ENCODE peak calls at places on chromosomes 13 and 19, in ten cellular contexts. One of them, this sample, is unnamed. For H3K9me3, the result is how much of the 10 kb centered on the place peaks cover.

GRCh38 chr19:38223617-38224013 is 407 bp downstream of the DPF1 start:
- DNase-seq in tibial nerve: no peak
- DNase-seq in testis: no peak
- DNase-seq in H9: no peak
- DNase-seq in cardiac muscle cell: no peak
- DNase-seq in tibial artery: no peak
- DNase-seq in neural progenitor cell: no peak
- DNase-seq in CD8-positive, alpha-beta T cell: no peak
- DNase-seq in Karpas-422: no peak
- DNase-seq in neuronal stem cell: no peak
- DNase-seq in this sample: no peak

GRCh38 chr19:35533822-35534521 is 716 bp downstream of the GAPDHS start:
- DNase-seq in cardiac muscle cell: peak
- DNase-seq in CD8-positive, alpha-beta T cell: peak
- DNase-seq in neural progenitor cell: peak
- DNase-seq in H9: peak
- DNase-seq in tibial nerve: no peak
- DNase-seq in testis: peak
- DNase-seq in tibial artery: no peak
- DNase-seq in neuronal stem cell: no peak
- DNase-seq in Karpas-422: no peak
- DNase-seq in this sample: no peak

GRCh38 chr19:39671739-39672363 is 16.1 kb downstream of the LGALS16 start:
- DNase-seq in testis: peak
- DNase-seq in H9: peak
- DNase-seq in neuronal stem cell: peak
- DNase-seq in cardiac muscle cell: peak
- DNase-seq in tibial artery: no peak
- DNase-seq in CD8-positive, alpha-beta T cell: peak
- DNase-seq in Karpas-422: peak
- DNase-seq in tibial nerve: no peak
- DNase-seq in neural progenitor cell: peak
- DNase-seq in this sample: peak

GRCh38 chr19:32041681-32042292 is 303.6 kb upstream of the ZNF507 start:
- DNase-seq in H9: peak
- DNase-seq in tibial nerve: no peak
- DNase-seq in testis: peak
- DNase-seq in CD8-positive, alpha-beta T cell: no peak
- DNase-seq in neural progenitor cell: peak
- DNase-seq in tibial artery: no peak
- DNase-seq in Karpas-422: peak
- DNase-seq in cardiac muscle cell: peak
- DNase-seq in neuronal stem cell: peak
- DNase-seq in this sample: no peak

GRCh38 chr13:27442071-27442647 is 8.2 kb downstream of the MTIF3 start:
- DNase-seq in testis: no peak
- DNase-seq in cardiac muscle cell: no peak
- DNase-seq in CD8-positive, alpha-beta T cell: peak
- DNase-seq in tibial nerve: no peak
- DNase-seq in neuronal stem cell: no peak
- DNase-seq in Karpas-422: no peak
- DNase-seq in tibial artery: no peak
- DNase-seq in neural progenitor cell: no peak
- DNase-seq in H9: no peak
- DNase-seq in this sample: no peak

GRCh38 chr19:4297901-4298771 is 4.1 kb downstream of the TMIGD2 start:
- DNase-seq in cardiac muscle cell: no peak
- DNase-seq in H9: peak
- DNase-seq in neural progenitor cell: peak
- DNase-seq in neuronal stem cell: no peak
- DNase-seq in testis: no peak
- DNase-seq in tibial artery: no peak
- DNase-seq in Karpas-422: no peak
- DNase-seq in tibial nerve: no peak
- DNase-seq in CD8-positive, alpha-beta T cell: peak
- DNase-seq in this sample: no peak

GRCh38 chr13:94860981-94861407 is 148.6 kb upstream of the SOX21 start:
- DNase-seq in tibial artery: no peak
- DNase-seq in neural progenitor cell: no peak
- DNase-seq in tibial nerve: no peak
- DNase-seq in cardiac muscle cell: peak
- DNase-seq in testis: no peak
- DNase-seq in H9: no peak
- DNase-seq in neuronal stem cell: no peak
- DNase-seq in CD8-positive, alpha-beta T cell: no peak
- DNase-seq in Karpas-422: no peak
- DNase-seq in this sample: no peak

GRCh38 chr19:37227996-37228395 is 10.0 kb downstream of the ZNF383 start:
- DNase-seq in Karpas-422: peak
- DNase-seq in testis: peak
- DNase-seq in neuronal stem cell: no peak
- DNase-seq in tibial nerve: no peak
- DNase-seq in cardiac muscle cell: no peak
- DNase-seq in tibial artery: no peak
- DNase-seq in neural progenitor cell: peak
- DNase-seq in H9: peak
- DNase-seq in CD8-positive, alpha-beta T cell: no peak
- DNase-seq in this sample: no peak

GRCh38 chr13:31437975-31438374 is 238.2 kb downstream of the B3GLCT start:
- DNase-seq in cardiac muscle cell: no peak
- DNase-seq in Karpas-422: no peak
- DNase-seq in neuronal stem cell: no peak
- DNase-seq in testis: no peak
- DNase-seq in tibial nerve: no peak
- DNase-seq in tibial artery: no peak
- DNase-seq in H9: no peak
- DNase-seq in neural progenitor cell: no peak
- DNase-seq in CD8-positive, alpha-beta T cell: no peak
- DNase-seq in this sample: no peak

GRCh38 chr19:46718157-46718933 is 1.4 kb upstream of the PRKD2 start:
- DNase-seq in neural progenitor cell: peak
- DNase-seq in tibial nerve: no peak
- DNase-seq in cardiac muscle cell: peak
- DNase-seq in Karpas-422: peak
- DNase-seq in testis: no peak
- DNase-seq in H9: peak
- DNase-seq in CD8-positive, alpha-beta T cell: peak
- DNase-seq in neuronal stem cell: no peak
- DNase-seq in tibial artery: no peak
- DNase-seq in this sample: peak

GRCh38 chr19:12353375-12353774 is 12.1 kb downstream of the ZNF442 start:
- DNase-seq in testis: no peak
- DNase-seq in Karpas-422: no peak
- DNase-seq in neuronal stem cell: no peak
- DNase-seq in CD8-positive, alpha-beta T cell: no peak
- DNase-seq in cardiac muscle cell: no peak
- DNase-seq in neural progenitor cell: no peak
- DNase-seq in tibial nerve: no peak
- DNase-seq in H9: no peak
- DNase-seq in tibial artery: no peak
- DNase-seq in this sample: no peak
- H3K9me3 ChIP-seq in testis: under half
- H3K9me3 ChIP-seq in Karpas-422: under half
- H3K9me3 ChIP-seq in neuronal stem cell: under half
- H3K9me3 ChIP-seq in CD8-positive, alpha-beta T cell: under half
- H3K9me3 ChIP-seq in cardiac muscle cell: under half
- H3K9me3 ChIP-seq in neural progenitor cell: under half
- H3K9me3 ChIP-seq in tibial nerve: under half
- H3K9me3 ChIP-seq in H9: half or more
- H3K9me3 ChIP-seq in tibial artery: half or more
- H3K9me3 ChIP-seq in this sample: under half

GRCh38 chr13:100534147-100534818 is 54.3 kb downstream of the GGACT start:
- DNase-seq in cardiac muscle cell: no peak
- DNase-seq in tibial artery: no peak
- DNase-seq in H9: no peak
- DNase-seq in testis: no peak
- DNase-seq in neuronal stem cell: no peak
- DNase-seq in Karpas-422: no peak
- DNase-seq in tibial nerve: no peak
- DNase-seq in neural progenitor cell: no peak
- DNase-seq in CD8-positive, alpha-beta T cell: no peak
- DNase-seq in this sample: no peak
- H3K9me3 ChIP-seq in cardiac muscle cell: under half
- H3K9me3 ChIP-seq in tibial artery: under half
- H3K9me3 ChIP-seq in H9: under half
- H3K9me3 ChIP-seq in testis: under half
- H3K9me3 ChIP-seq in neuronal stem cell: under half
- H3K9me3 ChIP-seq in Karpas-422: under half
- H3K9me3 ChIP-seq in tibial nerve: under half
- H3K9me3 ChIP-seq in neural progenitor cell: under half
- H3K9me3 ChIP-seq in CD8-positive, alpha-beta T cell: under half
- H3K9me3 ChIP-seq in this sample: under half

DNA sequence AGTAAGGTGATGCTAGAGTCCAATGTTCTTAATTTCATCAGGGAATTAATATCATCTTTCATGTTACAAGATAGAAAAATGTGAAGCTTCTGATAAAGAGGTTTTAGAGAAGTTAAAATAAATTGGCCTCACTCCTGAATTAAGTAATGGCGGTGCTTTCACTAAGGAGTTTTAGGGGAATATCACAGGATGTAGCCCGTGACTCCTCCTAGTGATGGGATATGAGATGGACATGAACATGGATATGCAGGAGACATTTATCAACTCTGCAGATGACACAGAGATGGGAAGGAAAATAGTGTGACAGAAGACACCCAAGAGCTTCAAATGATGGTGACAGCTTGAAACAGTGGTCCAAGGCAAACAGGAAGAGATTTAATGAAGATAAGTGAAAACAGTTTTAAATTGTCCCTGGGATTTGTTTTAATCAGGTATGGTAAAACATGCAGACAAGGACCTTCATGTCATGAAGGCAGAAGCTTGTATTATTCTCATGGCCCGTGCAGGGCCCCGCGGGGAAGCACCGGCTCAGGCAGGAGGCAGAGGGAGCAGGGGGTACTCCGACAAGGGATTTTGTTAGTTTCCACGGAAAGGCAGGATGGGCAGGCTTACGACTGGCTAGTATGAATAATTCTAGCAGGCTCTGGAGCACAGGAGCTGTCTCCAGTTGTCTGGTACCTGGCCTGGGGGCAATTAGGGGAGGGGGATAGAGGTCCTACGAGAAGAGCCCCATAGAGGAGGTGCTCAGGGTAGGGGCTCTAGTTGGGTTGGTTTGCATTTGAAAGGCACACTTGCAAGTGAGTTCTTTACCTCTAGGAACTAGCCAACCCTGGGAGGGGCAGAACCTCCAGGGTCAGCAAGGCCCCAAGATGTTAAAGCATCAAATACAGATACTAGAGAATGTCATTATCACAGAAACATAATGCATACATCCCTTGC is 38.7 kb upstream of the FARP1 start:
- DNase-seq in tibial artery: no peak
- DNase-seq in testis: no peak
- DNase-seq in neuronal stem cell: no peak
- DNase-seq in CD8-positive, alpha-beta T cell: no peak
- DNase-seq in neural progenitor cell: no peak
- DNase-seq in H9: peak
- DNase-seq in cardiac muscle cell: no peak
- DNase-seq in tibial nerve: no peak
- DNase-seq in Karpas-422: no peak
- DNase-seq in this sample: no peak
- H3K9me3 ChIP-seq in tibial artery: under half
- H3K9me3 ChIP-seq in testis: under half
- H3K9me3 ChIP-seq in neuronal stem cell: under half
- H3K9me3 ChIP-seq in CD8-positive, alpha-beta T cell: under half
- H3K9me3 ChIP-seq in neural progenitor cell: under half
- H3K9me3 ChIP-seq in H9: under half
- H3K9me3 ChIP-seq in cardiac muscle cell: under half
- H3K9me3 ChIP-seq in tibial nerve: under half
- H3K9me3 ChIP-seq in Karpas-422: under half
- H3K9me3 ChIP-seq in this sample: under half

DNA sequence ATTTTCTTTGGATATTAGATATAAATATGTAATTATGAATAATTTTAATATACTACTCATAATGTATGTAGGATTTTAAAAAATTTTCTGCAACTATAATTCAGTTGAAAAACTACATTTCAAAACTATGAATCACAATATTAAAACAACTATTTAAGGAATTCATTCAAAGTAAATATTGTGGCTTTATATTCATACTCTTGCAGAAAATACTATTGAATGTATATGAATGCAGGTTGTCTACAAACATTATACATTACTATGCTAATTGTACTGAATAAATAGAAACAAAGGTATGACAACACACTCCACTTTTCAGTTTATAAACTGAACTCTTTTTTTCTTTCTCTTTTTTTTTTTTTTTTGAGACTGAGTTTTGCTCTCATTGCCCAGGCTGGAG is 14.2 kb downstream of the ZNF91 start:
- DNase-seq in neural progenitor cell: no peak
- DNase-seq in cardiac muscle cell: no peak
- DNase-seq in neuronal stem cell: no peak
- DNase-seq in tibial artery: no peak
- DNase-seq in tibial nerve: no peak
- DNase-seq in H9: no peak
- DNase-seq in CD8-positive, alpha-beta T cell: no peak
- DNase-seq in testis: no peak
- DNase-seq in Karpas-422: no peak
- DNase-seq in this sample: no peak
- H3K9me3 ChIP-seq in neural progenitor cell: under half
- H3K9me3 ChIP-seq in cardiac muscle cell: under half
- H3K9me3 ChIP-seq in neuronal stem cell: under half
- H3K9me3 ChIP-seq in tibial artery: under half
- H3K9me3 ChIP-seq in tibial nerve: under half
- H3K9me3 ChIP-seq in H9: under half
- H3K9me3 ChIP-seq in CD8-positive, alpha-beta T cell: under half
- H3K9me3 ChIP-seq in testis: under half
- H3K9me3 ChIP-seq in Karpas-422: half or more
- H3K9me3 ChIP-seq in this sample: under half

DNA sequence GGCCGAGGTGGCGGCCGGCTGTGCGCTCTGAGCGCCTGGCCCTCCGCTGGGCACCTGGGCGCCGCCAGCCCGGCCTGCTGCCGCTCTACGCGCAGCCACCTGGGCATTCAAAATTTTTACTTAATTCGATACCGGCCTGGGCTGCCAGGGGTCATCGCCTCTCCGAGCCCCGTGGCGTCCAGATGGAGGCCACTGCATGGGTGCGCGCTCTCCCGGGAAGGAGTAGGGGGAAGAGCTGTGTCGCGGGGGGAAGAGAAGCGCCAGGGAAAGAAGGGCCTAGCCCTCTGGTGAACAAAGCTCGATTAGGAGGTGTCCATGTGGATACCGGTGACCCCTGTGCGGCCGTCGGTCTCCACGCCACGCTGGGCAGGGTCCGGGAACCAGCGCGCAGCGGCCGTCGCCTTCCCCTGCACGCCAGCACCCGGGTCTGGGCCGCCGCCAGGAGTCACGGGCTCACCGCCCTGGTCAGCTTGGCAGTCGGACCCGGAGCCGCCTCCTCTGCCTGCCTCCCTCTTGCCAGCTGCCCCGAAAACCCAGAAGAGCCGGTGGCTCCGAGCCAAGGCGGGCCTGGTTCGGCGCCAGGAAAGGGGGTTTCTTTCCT is 725 bp downstream of the BIVM start:
- DNase-seq in CD8-positive, alpha-beta T cell: no peak
- DNase-seq in neuronal stem cell: peak
- DNase-seq in cardiac muscle cell: no peak
- DNase-seq in tibial nerve: no peak
- DNase-seq in Karpas-422: no peak
- DNase-seq in neural progenitor cell: peak
- DNase-seq in H9: peak
- DNase-seq in testis: peak
- DNase-seq in tibial artery: peak
- DNase-seq in this sample: no peak
- H3K9me3 ChIP-seq in CD8-positive, alpha-beta T cell: under half
- H3K9me3 ChIP-seq in neuronal stem cell: under half
- H3K9me3 ChIP-seq in cardiac muscle cell: under half
- H3K9me3 ChIP-seq in tibial nerve: under half
- H3K9me3 ChIP-seq in Karpas-422: under half
- H3K9me3 ChIP-seq in neural progenitor cell: under half
- H3K9me3 ChIP-seq in H9: under half
- H3K9me3 ChIP-seq in testis: under half
- H3K9me3 ChIP-seq in tibial artery: under half
- H3K9me3 ChIP-seq in this sample: under half

This sample was measured in T-helper 17 cell.